ENCODE peak calls at places on chromosomes 16 and 17, in eight cellular contexts. V is heart left ventricle, H is adrenal gland, Y is breast epithelium, P is stomach, A is transverse colon, I is endothelial cell of umbilical vein, T is H1. U is an unnamed sample.

GRCh38 chr17:67053438-67054000 is 9.2 kb downstream of the CACNG1 start:
- DNase-seq in H (no peak), I (no peak), V (no peak), T (no peak), P (no peak), Y (peak; percentile 27), A (no peak), U (no peak)

GRCh38 chr17:44910231-44911106 is 4.8 kb downstream of the GFAP start:
- DNase-seq in Y (no peak), H (no peak), I (no peak), T (no peak), A (no peak), P (no peak), V (no peak), U (no peak)

GRCh38 chr16:87369796-87370719 is 13.5 kb downstream of the FBXO31 start:
- DNase-seq in H (no peak), Y (no peak), A (no peak), V (peak; percentile 56), T (no peak), P (no peak), I (no peak), U (peak; percentile 86)

GRCh38 chr16:79158337-79158736 is 442.2 kb downstream of the MAF start:
- DNase-seq in A (no peak), P (no peak), V (no peak), T (no peak), H (no peak), I (no peak), Y (no peak), U (no peak)

GRCh38 chr16:66478733-66479511 is 51.8 kb downstream of the BEAN1 start:
- DNase-seq in I (peak; percentile 60), H (peak; percentile 77), Y (peak; percentile 72), P (peak; percentile 81), T (peak; percentile 81), A (peak; percentile 84), V (peak; percentile 76), U (peak; percentile 66)

GRCh38 chr17:78923660-78924453 is 1.3 kb downstream of the TIMP2 start:
- DNase-seq in T (peak; percentile 86), H (no peak), P (peak; percentile 92), A (peak; percentile 92), V (peak; percentile 63), I (peak; percentile 14), Y (peak; percentile 82), U (no peak)

GRCh38 chr16:50393461-50394214 is 24.9 kb upstream of the BRD7 start:
- DNase-seq in Y (no peak), H (no peak), A (no peak), P (no peak), V (no peak), T (no peak), I (no peak), U (no peak)

GRCh38 chr17:66995944-66996343 is 31.4 kb downstream of the CACNG4 start:
- DNase-seq in H (no peak), A (no peak), Y (no peak), V (no peak), T (no peak), I (no peak), P (no peak), U (no peak)

GRCh38 chr17:8489841-8490240 is 54.2 kb downstream of the NDEL1 start:
- DNase-seq in Y (no peak), T (no peak), H (no peak), A (no peak), I (no peak), V (no peak), P (no peak), U (no peak)

GRCh38 chr16:65249768-65250167 is 127.9 kb upstream of the CDH11 start:
- DNase-seq in A (no peak), H (peak; percentile 53), Y (no peak), T (no peak), P (peak; percentile 39), I (no peak), V (peak; percentile 87), U (peak; percentile 11)

GRCh38 chr16:22946433-22946832 is 132.5 kb downstream of the HS3ST2 start:
- DNase-seq in Y (no peak), I (no peak), V (no peak), A (no peak), T (no peak), H (no peak), P (no peak), U (no peak)

GRCh38 chr16:22942812-22943211 is 128.8 kb downstream of the HS3ST2 start:
- DNase-seq in P (no peak), I (no peak), Y (no peak), A (no peak), T (no peak), H (no peak), V (no peak), U (no peak)

GRCh38 chr16:22945361-22945760 is 131.4 kb downstream of the HS3ST2 start:
- DNase-seq in P (no peak), I (no peak), A (no peak), Y (no peak), T (no peak), H (no peak), V (no peak), U (no peak)

GRCh38 chr16:22948603-22949368 is 134.8 kb downstream of the HS3ST2 start:
- DNase-seq in A (peak; percentile 69), T (peak; percentile 92), P (peak; percentile 57), H (peak; percentile 71), I (peak; percentile 69), V (peak; percentile 55), Y (peak; percentile 58), U (peak; percentile 31)

DNA sequence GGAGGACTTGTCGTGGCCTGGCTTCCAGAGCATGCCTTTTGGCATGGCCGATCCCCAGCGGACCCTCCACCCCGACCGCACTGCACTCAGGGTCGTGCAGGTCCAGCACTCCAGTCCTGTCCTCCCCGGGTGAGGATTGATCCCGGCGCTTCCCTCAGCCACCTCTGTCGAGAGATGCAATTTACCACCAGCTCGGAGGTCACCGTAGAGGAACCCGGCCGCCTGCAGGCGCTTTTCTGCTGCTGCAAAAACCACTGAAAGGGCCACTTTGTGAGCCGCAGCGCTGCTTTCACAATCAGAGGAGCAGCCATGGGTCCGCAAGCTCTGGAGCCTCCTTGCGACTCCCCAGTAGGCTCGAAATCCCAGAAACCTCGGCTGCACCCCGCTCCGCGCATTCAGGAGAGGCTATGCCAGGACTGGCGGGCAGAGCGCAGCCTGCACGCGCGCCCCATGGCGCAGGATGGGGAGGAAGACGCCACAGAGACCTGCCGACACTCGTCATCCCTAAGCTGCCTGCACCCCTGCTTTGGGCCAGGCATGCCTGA is 134.2 kb downstream of the HS3ST2 start:
- DNase-seq in T (peak; percentile 54), I (no peak), V (no peak), H (no peak), A (no peak), P (no peak), Y (no peak), U (no peak)
- H3K4me3 ChIP-seq in T (no peak overlapping the region), I (no peak overlapping the region), V (peak overlapping the region; percentile 9), H (no peak overlapping the region), A (no peak overlapping the region), P (peak overlapping the region; percentile 21), Y (peak overlapping the region; percentile 56), U (peak overlapping the region; percentile 19)

GRCh38 chr17:7442142-7442541 is 2.7 kb upstream of the CHRNB1 start:
- DNase-seq in H (no peak), Y (no peak), T (no peak), P (no peak), I (no peak), A (no peak), V (no peak), U (no peak)
- H3K27me3 ChIP-seq in H (no peaks in the 10 kb centered on the region), Y (no peaks in the 10 kb centered on the region), T (peaks cover 2% of the 10 kb centered on the region), P (peaks cover 11% of the 10 kb centered on the region), I (peaks cover 42% of the 10 kb centered on the region), A (peaks cover 68% of the 10 kb centered on the region), V (no peaks in the 10 kb centered on the region), U (no peaks in the 10 kb centered on the region)

GRCh38 chr17:17204635-17205231 is 1.4 kb downstream of the PLD6 start:
- DNase-seq in A (no peak), I (no peak), Y (no peak), T (no peak), H (no peak), V (peak; percentile 20), P (no peak), U (no peak)

GRCh38 chr17:17205368-17206148 is 575 bp downstream of the PLD6 start:
- DNase-seq in T (no peak), A (peak; percentile 72), V (peak; percentile 66), P (peak; percentile 73), Y (no peak), H (peak; percentile 82), I (peak; percentile 41), U (peak; percentile 43)

GRCh38 chr17:17206149-17206912 is at the start of gene PLD6:
- DNase-seq in Y (peak; percentile 87), A (peak; percentile 93), P (peak; percentile 86), H (peak; percentile 93), V (peak; percentile 80), I (peak; percentile 68), T (no peak), U (peak; percentile 85)

GRCh38 chr17:17208013-17208412 is 1.9 kb upstream of the PLD6 start:
- DNase-seq in T (no peak), Y (no peak), I (no peak), V (peak; percentile 1), P (no peak), H (no peak), A (no peak), U (no peak)

DNA sequence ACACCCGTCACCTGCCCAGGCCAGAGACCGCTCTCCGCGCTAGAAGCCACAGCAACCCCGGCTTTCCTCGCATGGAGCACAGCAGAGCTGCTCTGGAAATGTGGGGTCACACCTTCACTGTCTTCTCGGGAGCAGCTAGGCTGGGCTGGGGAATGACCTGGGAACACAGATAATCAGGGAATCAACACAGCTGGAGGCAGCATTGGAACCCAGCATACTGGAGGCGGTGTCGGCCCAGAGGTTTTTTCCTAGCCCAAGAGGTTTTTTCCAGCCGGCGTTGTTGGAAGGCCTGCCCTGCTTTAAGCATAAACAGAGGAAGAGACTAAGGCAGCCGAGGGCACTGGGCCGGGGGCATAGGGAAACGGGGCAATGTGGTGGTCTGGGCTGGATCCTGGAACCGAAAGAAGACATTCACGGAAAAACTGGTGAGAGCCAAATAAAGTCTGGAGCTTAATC is 808 bp upstream of the PLD6 start:
- DNase-seq in P (no peak), I (no peak), T (no peak), A (no peak), Y (no peak), H (no peak), V (no peak), U (no peak)
- TF ChIP-seq POLR2A in P (peak; percentile 27), I (no peak), T (no peak), A (no peak), Y (no peak), H (no peak), V (no peak), U (peak; percentile 18)

GRCh38 chr17:40566027-40566426 is 755 bp upstream of the CCR7 start:
- DNase-seq in T (no peak), A (no peak), H (no peak), V (no peak), P (no peak), I (no peak), Y (no peak), U (no peak)

GRCh38 chr17:40562841-40563370 is 2.4 kb downstream of the CCR7 start:
- DNase-seq in V (no peak), A (no peak), T (no peak), P (no peak), Y (no peak), H (no peak), I (no peak), U (no peak)

GRCh38 chr17:40563371-40564052 is 1.8 kb downstream of the CCR7 start:
- DNase-seq in I (no peak), V (no peak), Y (no peak), H (no peak), A (no peak), P (peak; percentile 20), T (no peak), U (no peak)

GRCh38 chr17:40564195-40564882 is 933 bp downstream of the CCR7 start:
- DNase-seq in V (no peak), T (no peak), H (no peak), I (no peak), A (no peak), Y (no peak), P (peak; percentile 22), U (no peak)

GRCh38 chr17:40564883-40565744 is at the start of gene CCR7:
- DNase-seq in I (no peak), A (peak; percentile 58), V (no peak), Y (no peak), T (no peak), P (peak; percentile 15), H (no peak), U (no peak)
- H3K4me3 ChIP-seq in I (no peak within 1 kb of the TSS), A (no peak within 1 kb of the TSS), V (no peak within 1 kb of the TSS), Y (no peak within 1 kb of the TSS), T (no peak within 1 kb of the TSS), P (no peak within 1 kb of the TSS), H (no peak within 1 kb of the TSS), U (no peak within 1 kb of the TSS)